ENCODE peak calls at places on chromosomes 7 and 10, in six cellular contexts. One of them, this sample, is unnamed.

GRCh38 chr7:66304536-66304935 is 99.4 kb downstream of the TPST1 start:
- DNase-seq in stimulated activated CD4-positive, alpha-beta T cell treated with anti-CD3 and anti-CD28 coated beads, Interleukin-2, amount 100 ng/mL, for 24 hours: no peak
- DNase-seq in DMS53: no peak
- DNase-seq in substantia nigra: no peak
- DNase-seq in H54: no peak
- DNase-seq in mucosa of descending colon: no peak
- DNase-seq in this sample: no peak

GRCh38 chr7:47420117-47420780 is 161.7 kb downstream of the TNS3 start:
- DNase-seq in DMS53: no peak
- DNase-seq in H54: no peak
- DNase-seq in stimulated activated CD4-positive, alpha-beta T cell treated with anti-CD3 and anti-CD28 coated beads, Interleukin-2, amount 100 ng/mL, for 24 hours: no peak
- DNase-seq in mucosa of descending colon: no peak
- DNase-seq in substantia nigra: no peak
- DNase-seq in this sample: no peak

GRCh38 chr7:42550706-42551470 is 313.9 kb upstream of the GLI3 start:
- DNase-seq in substantia nigra: no peak
- DNase-seq in H54: no peak
- DNase-seq in stimulated activated CD4-positive, alpha-beta T cell treated with anti-CD3 and anti-CD28 coated beads, Interleukin-2, amount 100 ng/mL, for 24 hours: no peak
- DNase-seq in mucosa of descending colon: no peak
- DNase-seq in DMS53: no peak
- DNase-seq in this sample: no peak

GRCh38 chr7:88226201-88226600 is 6.4 kb upstream of the SRI start:
- DNase-seq in stimulated activated CD4-positive, alpha-beta T cell treated with anti-CD3 and anti-CD28 coated beads, Interleukin-2, amount 100 ng/mL, for 24 hours: no peak
- DNase-seq in mucosa of descending colon: no peak
- DNase-seq in H54: no peak
- DNase-seq in DMS53: peak; percentile 30
- DNase-seq in substantia nigra: no peak
- DNase-seq in this sample: no peak

GRCh38 chr7:77482015-77482414 is 55.1 kb upstream of the PTPN12 start:
- DNase-seq in H54: no peak
- DNase-seq in mucosa of descending colon: peak; percentile 85
- DNase-seq in substantia nigra: no peak
- DNase-seq in DMS53: peak; percentile 96
- DNase-seq in stimulated activated CD4-positive, alpha-beta T cell treated with anti-CD3 and anti-CD28 coated beads, Interleukin-2, amount 100 ng/mL, for 24 hours: no peak
- DNase-seq in this sample: no peak

GRCh38 chr10:50286517-50286916 is 35.2 kb upstream of the ASAH2 start:
- DNase-seq in H54: no peak
- DNase-seq in substantia nigra: no peak
- DNase-seq in stimulated activated CD4-positive, alpha-beta T cell treated with anti-CD3 and anti-CD28 coated beads, Interleukin-2, amount 100 ng/mL, for 24 hours: no peak
- DNase-seq in mucosa of descending colon: peak; percentile 10
- DNase-seq in DMS53: no peak
- DNase-seq in this sample: no peak

GRCh38 chr7:27843584-27844305 is 103.8 kb downstream of the TAX1BP1 start:
- DNase-seq in H54: no peak
- DNase-seq in substantia nigra: no peak
- DNase-seq in DMS53: no peak
- DNase-seq in stimulated activated CD4-positive, alpha-beta T cell treated with anti-CD3 and anti-CD28 coated beads, Interleukin-2, amount 100 ng/mL, for 24 hours: no peak
- DNase-seq in mucosa of descending colon: no peak
- DNase-seq in this sample: no peak

GRCh38 chr10:47425813-47426419 is 41.8 kb upstream of the ZNF488 start:
- DNase-seq in mucosa of descending colon: no peak
- DNase-seq in DMS53: no peak
- DNase-seq in substantia nigra: no peak
- DNase-seq in stimulated activated CD4-positive, alpha-beta T cell treated with anti-CD3 and anti-CD28 coated beads, Interleukin-2, amount 100 ng/mL, for 24 hours: no peak
- DNase-seq in H54: no peak
- DNase-seq in this sample: no peak

This sample was measured in T-helper 9 cell.